ENCODE peak calls at places on chromosomes 13 and 19, in eight cellular contexts. A is fibroblast of pulmonary artery, N is natural killer cell, U is cardiac muscle cell, X is mammary epithelial cell, R is AG10803, O is lung, G is left ventricle myocardium inferior. S is an unnamed sample.

GRCh38 chr19:52007436-52007804 is 591 bp downstream of the ZNF615 start:
- DNase-seq in U (peak; percentile 23), G (no peak), N (no peak), A (peak; percentile 6), R (peak; percentile 5), O (no peak), X (no peak), S (peak; percentile 3)

GRCh38 chr13:112838038-112838965 is 130.7 kb upstream of the MCF2L start:
- DNase-seq in O (no peak), N (no peak), U (no peak), G (no peak), R (no peak), X (no peak), A (no peak), S (no peak)

GRCh38 chr19:294341-294818 is 3.2 kb upstream of the PLPP2 start:
- DNase-seq in O (no peak), A (peak; percentile 23), N (no peak), U (peak; percentile 12), G (no peak), R (peak; percentile 22), X (no peak), S (no peak)

GRCh38 chr13:23979361-23980159 is 82.3 kb upstream of the C1QTNF9B start:
- DNase-seq in R (peak; percentile 85), N (peak; percentile 59), O (peak; percentile 77), A (peak; percentile 94), X (peak; percentile 65), G (peak; percentile 80), U (peak; percentile 83), S (peak; percentile 55)

GRCh38 chr13:75469087-75469486 is 12.9 kb downstream of the TBC1D4 start:
- DNase-seq in O (no peak), X (no peak), A (no peak), N (no peak), R (no peak), G (no peak), U (no peak), S (no peak)

GRCh38 chr19:39430675-39431593 is 4.8 kb downstream of the RPS16 start:
- DNase-seq in R (peak; percentile 19), O (peak; percentile 70), U (no peak), G (no peak), A (peak; percentile 99), N (no peak), X (peak; percentile 39), S (no peak)

GRCh38 chr19:38055655-38056521 is 148.9 kb downstream of the SIPA1L3 start:
- DNase-seq in G (no peak), U (no peak), X (no peak), A (no peak), R (no peak), N (no peak), O (no peak), S (no peak)

GRCh38 chr19:17679526-17680234 is 8.5 kb downstream of the UNC13A start:
- DNase-seq in X (no peak), G (no peak), U (no peak), O (no peak), N (no peak), A (no peak), R (no peak), S (no peak)

GRCh38 chr13:110600980-110601379 is 14.4 kb upstream of the NAXD start:
- DNase-seq in A (no peak), N (no peak), O (no peak), G (no peak), U (no peak), R (no peak), X (no peak), S (no peak)

GRCh38 chr13:26853272-26853818 is 92.8 kb upstream of the GPR12 start:
- DNase-seq in U (no peak), N (no peak), O (no peak), A (no peak), G (no peak), R (no peak), X (no peak), S (no peak)

GRCh38 chr13:113981201-113981605 is 7.3 kb upstream of the C13orf46 start:
- DNase-seq in R (no peak), G (peak; percentile 47), X (peak; percentile 81), O (peak; percentile 88), A (no peak), N (no peak), U (no peak), S (no peak)

GRCh38 chr19:39846678-39847486 is 703 bp upstream of the FBL start:
- DNase-seq in O (no peak), A (no peak), X (no peak), R (peak; percentile 28), G (no peak), N (no peak), U (peak; percentile 31), S (no peak)

GRCh38 chr13:23609414-23610186 is 39.4 kb downstream of the TNFRSF19 start:
- DNase-seq in R (peak; percentile 62), N (no peak), X (no peak), O (peak; percentile 57), G (no peak), A (peak; percentile 59), U (no peak), S (no peak)

GRCh38 chr19:7527516-7528191 is 5.2 kb downstream of the MCOLN1 start:
- DNase-seq in G (peak; percentile 61), N (no peak), O (no peak), X (no peak), R (no peak), A (no peak), U (no peak), S (no peak)

GRCh38 chr19:11405846-11406643 is 13.1 kb downstream of the RGL3 start:
- DNase-seq in N (no peak), R (no peak), U (no peak), G (no peak), A (peak; percentile 56), X (peak; percentile 24), O (no peak), S (no peak)

DNA sequence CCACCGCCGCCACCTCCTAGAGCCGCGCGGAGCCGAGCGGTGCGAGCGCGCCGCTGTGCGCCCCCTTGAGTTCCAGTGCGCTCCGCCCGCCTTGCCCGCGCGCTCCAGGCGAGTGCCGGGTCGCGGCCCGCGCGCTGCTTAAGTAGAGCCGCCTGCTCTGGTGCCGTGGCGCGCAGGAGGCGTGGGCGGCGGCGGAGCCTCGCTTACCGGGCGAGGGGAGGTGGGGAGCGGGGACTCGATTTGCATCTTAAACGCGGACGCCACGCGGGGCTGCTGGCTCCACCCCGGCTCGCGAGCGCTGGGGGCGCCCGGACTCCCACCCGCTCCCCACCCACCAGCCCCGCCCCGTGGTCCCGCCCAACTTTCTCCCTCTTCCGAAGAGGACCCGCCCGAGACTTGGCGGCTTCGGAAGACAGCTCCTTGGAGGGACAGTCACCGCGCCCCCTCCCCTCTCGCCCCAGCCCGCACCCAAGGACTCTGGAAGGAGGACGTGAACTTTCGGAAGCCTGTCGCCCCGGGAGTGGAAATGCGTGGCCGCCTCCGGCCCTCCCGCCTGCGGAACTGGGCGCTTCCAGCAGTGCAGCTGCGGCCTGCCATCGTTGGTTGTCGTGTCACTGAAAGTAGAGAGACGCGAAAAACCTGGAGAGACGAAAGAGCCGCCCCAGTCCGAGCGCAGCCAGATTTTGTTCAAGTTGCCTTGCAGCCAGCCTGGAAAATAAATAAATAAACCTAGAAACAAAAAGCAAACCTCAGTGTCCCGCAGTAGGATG is at the start of gene KCTD12:
- DNase-seq in U (peak; percentile 95), A (peak; percentile 87), O (peak; percentile 87), G (peak; percentile 93), X (peak; percentile 78), N (peak; percentile 53), R (peak; percentile 83), S (peak; percentile 66)
- TF ChIP-seq CTCF in U (peak; percentile 36), A (no peak), O (peak; percentile 2), G (peak; percentile 56), X (no peak), N (no peak), R (peak; percentile 19), S (peak; percentile 44)

DNA sequence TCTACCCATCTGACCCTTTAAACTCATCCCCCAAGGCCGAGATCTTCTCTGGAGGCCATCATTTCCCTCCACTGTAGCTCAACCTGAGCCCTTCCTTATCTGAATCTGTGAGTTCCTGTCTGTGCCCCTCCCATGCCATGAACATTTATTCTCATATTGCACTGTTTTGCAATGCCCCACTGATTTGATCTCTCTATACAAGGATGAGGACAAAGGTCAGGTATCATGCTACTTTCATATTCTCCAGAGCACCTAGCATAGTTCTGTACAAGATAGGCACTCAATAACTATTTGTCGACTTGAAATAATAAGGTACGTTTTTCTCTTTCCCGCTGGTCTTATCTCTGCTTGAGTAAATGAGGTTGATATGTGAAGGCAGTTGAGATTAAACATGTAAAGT is 135.5 kb downstream of the KLF5 start:
- DNase-seq in O (no peak), X (no peak), R (no peak), G (no peak), A (no peak), N (no peak), U (no peak), S (no peak)
- TF ChIP-seq CTCF in O (no peak), X (no peak), R (no peak), G (no peak), A (no peak), N (no peak), U (no peak), S (no peak)

DNA sequence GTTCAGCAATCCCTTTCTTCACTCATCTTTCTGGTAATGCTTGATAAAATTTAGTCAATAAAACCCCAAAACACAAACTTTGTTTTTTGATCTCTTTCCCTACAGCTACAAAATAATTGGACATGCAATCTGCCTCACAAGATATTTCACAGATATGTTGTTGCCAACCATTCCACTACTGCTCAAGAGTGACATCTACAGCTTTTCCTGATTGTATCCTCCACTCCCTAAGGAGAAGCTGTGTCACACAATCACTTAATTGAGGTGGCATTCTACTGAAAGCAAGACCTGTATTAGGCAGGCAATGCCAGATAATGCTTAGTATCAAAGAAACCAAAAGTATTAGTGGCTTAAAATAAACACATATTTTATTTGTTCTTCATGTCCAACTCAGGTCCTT is 1646.2 kb upstream of the SPRY2 start:
- DNase-seq in R (no peak), A (no peak), U (no peak), N (no peak), X (no peak), G (no peak), O (no peak), S (no peak)
- TF ChIP-seq CTCF in R (no peak), A (no peak), U (no peak), N (no peak), X (no peak), G (no peak), O (no peak), S (peak; percentile 26)

DNA sequence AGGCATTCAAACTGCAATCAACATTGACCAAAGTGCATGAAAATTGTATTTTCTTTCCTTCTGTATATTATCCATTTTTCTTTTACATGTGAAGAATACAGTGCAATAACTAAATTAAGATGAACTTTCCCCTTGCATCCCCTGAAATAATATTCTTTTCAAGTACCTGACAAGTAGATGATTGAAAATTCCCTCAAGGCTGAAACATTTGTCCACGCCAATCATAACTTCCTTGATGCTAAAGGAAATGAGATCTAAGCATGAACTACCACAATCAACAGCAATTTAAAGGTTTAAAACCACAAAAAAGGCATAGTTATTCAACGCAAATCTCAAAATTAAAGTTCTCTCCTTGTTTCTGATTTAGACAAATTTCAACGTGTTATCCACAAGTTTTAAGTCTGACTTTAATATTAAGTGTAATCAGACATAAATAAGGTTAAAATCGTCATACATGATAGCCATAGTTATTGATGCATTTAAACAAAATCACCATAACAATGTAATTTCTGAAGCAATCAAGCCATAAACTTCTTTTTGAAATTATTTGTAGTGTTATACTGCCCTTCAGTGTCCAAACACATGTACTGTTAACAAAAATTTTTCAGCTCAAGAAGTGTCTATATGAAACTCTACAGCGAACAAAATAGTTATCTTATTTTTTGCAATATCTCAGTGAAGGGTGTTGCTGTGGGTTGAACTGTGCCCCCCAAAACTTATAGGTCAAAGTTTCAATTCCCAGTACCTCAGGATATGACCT is 169.5 kb downstream of the DCLK1 start:
- DNase-seq in N (no peak), A (peak; percentile 20), R (peak; percentile 21), U (no peak), O (no peak), G (no peak), X (no peak), S (no peak)
- TF ChIP-seq CTCF in N (no peak), A (peak; percentile 15), R (peak; percentile 55), U (no peak), O (no peak), G (peak; percentile 55), X (peak; percentile 29), S (peak; percentile 47)

S was measured in neural crest cell.